ENCODE peak calls at places on chromosomes 2 and 18, in five cellular contexts. J, S, T, V and E are unnamed samples.

GRCh38 chr18:24054130-24054529 is 39.6 kb downstream of the TTC39C start:
- DNase-seq in J (no peak), S (no peak), T (no peak), V (no peak), E (peak)

GRCh38 chr2:185807351-185807750 is 68.7 kb downstream of the FSIP2 start:
- DNase-seq in J (no peak), S (no peak), T (no peak), V (no peak), E (no peak)

GRCh38 chr2:168622559-168622958 is 166.5 kb downstream of the CERS6 start:
- DNase-seq in J (no peak), S (no peak), T (no peak), V (no peak), E (no peak)

GRCh38 chr2:158745067-158745865 is 49.9 kb upstream of the DAPL1 start:
- DNase-seq in J (peak), S (peak), T (peak), V (no peak), E (peak)

GRCh38 chr2:220703279-220703678 is 868.8 kb downstream of the EPHA4 start:
- DNase-seq in J (no peak), S (no peak), T (no peak), V (no peak), E (no peak)

GRCh38 chr18:7772496-7772861 is 205.4 kb downstream of the PTPRM start:
- DNase-seq in J (no peak), S (no peak), T (no peak), V (no peak), E (no peak)

GRCh38 chr18:40283560-40283959 is 1671.5 kb upstream of the PIK3C3 start:
- DNase-seq in J (no peak), S (no peak), T (no peak), V (no peak), E (no peak)

GRCh38 chr2:51103205-51103604 is 71.3 kb upstream of the NRXN1 start:
- DNase-seq in J (no peak), S (no peak), T (peak), V (peak), E (no peak)

GRCh38 chr18:30280861-30281470 is 761.6 kb downstream of the DSC3 start:
- DNase-seq in J (no peak), S (no peak), T (peak), V (no peak), E (no peak)

GRCh38 chr2:241003830-241004564 is 5.6 kb downstream of the SNED1 start:
- DNase-seq in J (no peak), S (no peak), T (no peak), V (no peak), E (no peak)

GRCh38 chr2:173571021-173571821 is 216.5 kb downstream of the CDCA7 start:
- DNase-seq in J (no peak), S (no peak), T (peak), V (no peak), E (no peak)

GRCh38 chr2:140027320-140027719 is 1247.1 kb upstream of the NXPH2 start:
- DNase-seq in J (no peak), S (no peak), T (no peak), V (no peak), E (no peak)

GRCh38 chr2:197008229-197008628 is 81.7 kb upstream of the PGAP1 start:
- DNase-seq in J (no peak), S (no peak), T (no peak), V (no peak), E (no peak)

GRCh38 chr2:119049968-119050657 is 108.1 kb downstream of the MARCO start:
- DNase-seq in J (no peak), S (peak), T (no peak), V (no peak), E (no peak)

GRCh38 chr2:67880291-67880761 is 182.5 kb downstream of the C1D start:
- DNase-seq in J (no peak), S (no peak), T (peak), V (no peak), E (no peak)
- H3K27ac ChIP-seq in J (no peak), S (no peak), T (peak), V (no peak), E (no peak)

GRCh38 chr2:150486539-150487484 is 655 bp downstream of the RND3 start:
- DNase-seq in J (no peak), S (peak), T (peak), V (peak), E (peak)
- H3K27ac ChIP-seq in J (peak), S (peak), T (peak), V (peak), E (peak)

GRCh38 chr18:5158587-5158986 is 38.5 kb downstream of the AKAIN1 start:
- DNase-seq in J (no peak), S (no peak), T (no peak), V (no peak), E (no peak)

GRCh38 chr18:5159080-5159479 is 38.0 kb downstream of the AKAIN1 start:
- DNase-seq in J (no peak), S (no peak), T (no peak), V (no peak), E (no peak)

GRCh38 chr18:5164903-5165302 is 32.2 kb downstream of the AKAIN1 start:
- DNase-seq in J (no peak), S (no peak), T (no peak), V (no peak), E (no peak)

GRCh38 chr18:5158171-5158570 is 38.9 kb downstream of the AKAIN1 start:
- DNase-seq in J (no peak), S (no peak), T (no peak), V (no peak), E (no peak)

DNA sequence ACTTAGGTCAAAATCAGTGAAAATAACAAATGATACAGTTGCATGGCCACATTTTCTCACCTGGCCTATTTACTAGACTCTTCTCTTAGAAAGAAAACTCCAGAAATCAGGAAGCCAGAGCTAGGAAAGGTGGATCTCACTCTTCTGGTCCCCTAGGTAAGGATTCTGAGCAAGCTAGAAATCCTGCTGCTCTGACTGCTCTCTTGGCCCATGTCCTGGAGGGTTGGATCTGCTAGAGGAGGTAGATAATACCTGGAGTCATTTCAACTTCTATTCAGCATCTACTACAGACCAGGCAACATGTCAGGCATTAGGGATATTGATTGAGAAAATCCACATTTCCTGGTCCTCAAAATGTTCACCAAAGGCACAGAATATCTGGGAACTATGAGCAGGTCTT is 34.9 kb downstream of the AKAIN1 start:
- DNase-seq in J (no peak), S (no peak), T (no peak), V (no peak), E (no peak)
- H3K27ac ChIP-seq in J (no peak), S (no peak), T (no peak), V (no peak), E (no peak)

GRCh38 chr18:58226476-58226875 is 182.4 kb downstream of the NEDD4L start:
- DNase-seq in J (no peak), S (no peak), T (no peak), V (no peak), E (no peak)

GRCh38 chr18:58222439-58223125 is 178.6 kb downstream of the NEDD4L start:
- DNase-seq in J (no peak), S (no peak), T (no peak), V (peak), E (no peak)

GRCh38 chr18:58225101-58225500 is 181.1 kb downstream of the NEDD4L start:
- DNase-seq in J (no peak), S (no peak), T (no peak), V (no peak), E (no peak)

GRCh38 chr18:58223717-58224424 is 179.8 kb downstream of the NEDD4L start:
- DNase-seq in J (no peak), S (no peak), T (peak), V (peak), E (no peak)

DNA sequence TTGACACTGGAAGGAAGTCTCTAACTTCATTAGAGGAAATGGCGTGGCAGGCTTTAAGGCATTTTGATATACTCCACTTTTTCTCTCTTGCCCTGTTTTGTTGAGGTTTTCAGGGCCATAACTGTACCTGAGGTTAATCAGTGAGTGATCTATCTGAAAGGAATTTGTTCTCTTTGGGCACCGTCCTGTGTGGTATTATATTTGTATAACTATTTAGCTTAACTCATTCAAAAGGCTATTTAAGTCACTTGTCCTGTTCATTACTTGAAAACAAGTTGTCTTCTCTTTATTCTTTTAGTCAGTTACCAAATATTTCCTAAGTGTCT is 180.4 kb downstream of the NEDD4L start:
- DNase-seq in J (no peak), S (no peak), T (no peak), V (no peak), E (no peak)
- H3K27ac ChIP-seq in J (no peak), S (no peak), T (peak), V (peak), E (no peak)